ENCODE peak calls at places on chromosomes 11 and 22, in nine cellular contexts. One of them, this sample, is unnamed.

GRCh38 chr11:76700177-76701100 is 29.9 kb upstream of the LRRC32 start:
- DNase-seq in RPMI7951: peak
- DNase-seq in CD4-positive, alpha-beta T cell: no peak
- DNase-seq in NCI-H510A treated with DMSO at 0.1 percent for 48 hours: no peak
- DNase-seq in aorta: no peak
- DNase-seq in NCI-H1417: no peak
- DNase-seq in anterior cingulate cortex: no peak
- DNase-seq in stimulated activated CD8-positive, alpha-beta memory T cell treated with anti-CD3 and anti-CD28 coated beads, Interleukin-7, amount 100 ng/mL, for 1 hour: no peak
- DNase-seq in cerebellum: no peak
- DNase-seq in this sample: peak

GRCh38 chr22:44848296-44848741 is 95.9 kb downstream of the ARHGAP8 start:
- DNase-seq in RPMI7951: no peak
- DNase-seq in CD4-positive, alpha-beta T cell: no peak
- DNase-seq in NCI-H510A treated with DMSO at 0.1 percent for 48 hours: no peak
- DNase-seq in aorta: no peak
- DNase-seq in NCI-H1417: no peak
- DNase-seq in anterior cingulate cortex: no peak
- DNase-seq in stimulated activated CD8-positive, alpha-beta memory T cell treated with anti-CD3 and anti-CD28 coated beads, Interleukin-7, amount 100 ng/mL, for 1 hour: no peak
- DNase-seq in cerebellum: no peak
- DNase-seq in this sample: no peak

GRCh38 chr11:124640660-124641059 is 18.0 kb downstream of the TBRG1 start:
- DNase-seq in RPMI7951: no peak
- DNase-seq in CD4-positive, alpha-beta T cell: no peak
- DNase-seq in NCI-H510A treated with DMSO at 0.1 percent for 48 hours: no peak
- DNase-seq in aorta: no peak
- DNase-seq in NCI-H1417: no peak
- DNase-seq in anterior cingulate cortex: no peak
- DNase-seq in stimulated activated CD8-positive, alpha-beta memory T cell treated with anti-CD3 and anti-CD28 coated beads, Interleukin-7, amount 100 ng/mL, for 1 hour: no peak
- DNase-seq in cerebellum: no peak
- DNase-seq in this sample: peak

GRCh38 chr11:108632041-108632440 is 32.8 kb upstream of the DDX10 start:
- DNase-seq in RPMI7951: no peak
- DNase-seq in CD4-positive, alpha-beta T cell: no peak
- DNase-seq in NCI-H510A treated with DMSO at 0.1 percent for 48 hours: no peak
- DNase-seq in aorta: no peak
- DNase-seq in NCI-H1417: no peak
- DNase-seq in anterior cingulate cortex: no peak
- DNase-seq in stimulated activated CD8-positive, alpha-beta memory T cell treated with anti-CD3 and anti-CD28 coated beads, Interleukin-7, amount 100 ng/mL, for 1 hour: no peak
- DNase-seq in cerebellum: peak
- DNase-seq in this sample: peak

GRCh38 chr11:819129-819931 is 616 bp downstream of the PNPLA2 start:
- DNase-seq in RPMI7951: peak
- DNase-seq in CD4-positive, alpha-beta T cell: peak
- DNase-seq in NCI-H510A treated with DMSO at 0.1 percent for 48 hours: peak
- DNase-seq in aorta: peak
- DNase-seq in NCI-H1417: peak
- DNase-seq in anterior cingulate cortex: peak
- DNase-seq in stimulated activated CD8-positive, alpha-beta memory T cell treated with anti-CD3 and anti-CD28 coated beads, Interleukin-7, amount 100 ng/mL, for 1 hour: peak
- DNase-seq in cerebellum: peak
- DNase-seq in this sample: peak

GRCh38 chr11:17014774-17015638 is 792 bp upstream of the PLEKHA7 start:
- DNase-seq in RPMI7951: no peak
- DNase-seq in CD4-positive, alpha-beta T cell: no peak
- DNase-seq in NCI-H510A treated with DMSO at 0.1 percent for 48 hours: peak
- DNase-seq in aorta: no peak
- DNase-seq in NCI-H1417: peak
- DNase-seq in anterior cingulate cortex: no peak
- DNase-seq in stimulated activated CD8-positive, alpha-beta memory T cell treated with anti-CD3 and anti-CD28 coated beads, Interleukin-7, amount 100 ng/mL, for 1 hour: no peak
- DNase-seq in cerebellum: no peak
- DNase-seq in this sample: peak

GRCh38 chr22:48639896-48640732 is 1187.6 kb downstream of the BRD1 start:
- DNase-seq in RPMI7951: no peak
- DNase-seq in CD4-positive, alpha-beta T cell: no peak
- DNase-seq in NCI-H510A treated with DMSO at 0.1 percent for 48 hours: no peak
- DNase-seq in aorta: no peak
- DNase-seq in NCI-H1417: no peak
- DNase-seq in anterior cingulate cortex: no peak
- DNase-seq in stimulated activated CD8-positive, alpha-beta memory T cell treated with anti-CD3 and anti-CD28 coated beads, Interleukin-7, amount 100 ng/mL, for 1 hour: no peak
- DNase-seq in cerebellum: no peak
- DNase-seq in this sample: no peak

GRCh38 chr11:28674432-28675076 is 566.4 kb downstream of the METTL15 start:
- DNase-seq in RPMI7951: peak
- DNase-seq in CD4-positive, alpha-beta T cell: no peak
- DNase-seq in NCI-H510A treated with DMSO at 0.1 percent for 48 hours: no peak
- DNase-seq in aorta: no peak
- DNase-seq in NCI-H1417: peak
- DNase-seq in anterior cingulate cortex: no peak
- DNase-seq in stimulated activated CD8-positive, alpha-beta memory T cell treated with anti-CD3 and anti-CD28 coated beads, Interleukin-7, amount 100 ng/mL, for 1 hour: no peak
- DNase-seq in cerebellum: no peak
- DNase-seq in this sample: no peak

GRCh38 chr11:88266157-88266556 is 71.4 kb downstream of the CTSC start:
- DNase-seq in RPMI7951: no peak
- DNase-seq in CD4-positive, alpha-beta T cell: no peak
- DNase-seq in NCI-H510A treated with DMSO at 0.1 percent for 48 hours: no peak
- DNase-seq in aorta: no peak
- DNase-seq in NCI-H1417: no peak
- DNase-seq in anterior cingulate cortex: no peak
- DNase-seq in stimulated activated CD8-positive, alpha-beta memory T cell treated with anti-CD3 and anti-CD28 coated beads, Interleukin-7, amount 100 ng/mL, for 1 hour: no peak
- DNase-seq in cerebellum: no peak
- DNase-seq in this sample: no peak

GRCh38 chr11:75103380-75104026 is 6.8 kb upstream of the OR2AT4 start:
- DNase-seq in RPMI7951: peak
- DNase-seq in CD4-positive, alpha-beta T cell: no peak
- DNase-seq in NCI-H510A treated with DMSO at 0.1 percent for 48 hours: no peak
- DNase-seq in aorta: no peak
- DNase-seq in NCI-H1417: no peak
- DNase-seq in anterior cingulate cortex: no peak
- DNase-seq in stimulated activated CD8-positive, alpha-beta memory T cell treated with anti-CD3 and anti-CD28 coated beads, Interleukin-7, amount 100 ng/mL, for 1 hour: no peak
- DNase-seq in cerebellum: no peak
- DNase-seq in this sample: peak

GRCh38 chr11:102111011-102111786 is 952 bp downstream of the YAP1 start:
- DNase-seq in RPMI7951: peak
- DNase-seq in CD4-positive, alpha-beta T cell: no peak
- DNase-seq in NCI-H510A treated with DMSO at 0.1 percent for 48 hours: no peak
- DNase-seq in aorta: peak
- DNase-seq in NCI-H1417: no peak
- DNase-seq in anterior cingulate cortex: peak
- DNase-seq in stimulated activated CD8-positive, alpha-beta memory T cell treated with anti-CD3 and anti-CD28 coated beads, Interleukin-7, amount 100 ng/mL, for 1 hour: no peak
- DNase-seq in cerebellum: no peak
- DNase-seq in this sample: peak

GRCh38 chr22:45242778-45243191 is 2.1 kb upstream of the KIAA0930 start:
- DNase-seq in RPMI7951: no peak
- DNase-seq in CD4-positive, alpha-beta T cell: no peak
- DNase-seq in NCI-H510A treated with DMSO at 0.1 percent for 48 hours: no peak
- DNase-seq in aorta: no peak
- DNase-seq in NCI-H1417: peak
- DNase-seq in anterior cingulate cortex: no peak
- DNase-seq in stimulated activated CD8-positive, alpha-beta memory T cell treated with anti-CD3 and anti-CD28 coated beads, Interleukin-7, amount 100 ng/mL, for 1 hour: no peak
- DNase-seq in cerebellum: no peak
- DNase-seq in this sample: no peak

GRCh38 chr11:120079750-120080610 is 57.9 kb downstream of the TRIM29 start:
- DNase-seq in RPMI7951: peak
- DNase-seq in CD4-positive, alpha-beta T cell: no peak
- DNase-seq in NCI-H510A treated with DMSO at 0.1 percent for 48 hours: no peak
- DNase-seq in aorta: no peak
- DNase-seq in NCI-H1417: no peak
- DNase-seq in anterior cingulate cortex: no peak
- DNase-seq in stimulated activated CD8-positive, alpha-beta memory T cell treated with anti-CD3 and anti-CD28 coated beads, Interleukin-7, amount 100 ng/mL, for 1 hour: no peak
- DNase-seq in cerebellum: no peak
- DNase-seq in this sample: no peak

GRCh38 chr11:130625907-130626306 is 177.5 kb downstream of the ADAMTS15 start:
- DNase-seq in RPMI7951: no peak
- DNase-seq in CD4-positive, alpha-beta T cell: no peak
- DNase-seq in NCI-H510A treated with DMSO at 0.1 percent for 48 hours: no peak
- DNase-seq in aorta: no peak
- DNase-seq in NCI-H1417: no peak
- DNase-seq in anterior cingulate cortex: no peak
- DNase-seq in stimulated activated CD8-positive, alpha-beta memory T cell treated with anti-CD3 and anti-CD28 coated beads, Interleukin-7, amount 100 ng/mL, for 1 hour: no peak
- DNase-seq in cerebellum: peak
- DNase-seq in this sample: no peak

GRCh38 chr11:114068327-114068726 is 8.8 kb downstream of the ZBTB16 start:
- DNase-seq in RPMI7951: no peak
- DNase-seq in CD4-positive, alpha-beta T cell: no peak
- DNase-seq in NCI-H510A treated with DMSO at 0.1 percent for 48 hours: no peak
- DNase-seq in aorta: no peak
- DNase-seq in NCI-H1417: no peak
- DNase-seq in anterior cingulate cortex: no peak
- DNase-seq in stimulated activated CD8-positive, alpha-beta memory T cell treated with anti-CD3 and anti-CD28 coated beads, Interleukin-7, amount 100 ng/mL, for 1 hour: no peak
- DNase-seq in cerebellum: no peak
- DNase-seq in this sample: no peak

GRCh38 chr11:63537293-63538101 is 889 bp downstream of the PLAAT4 start:
- DNase-seq in RPMI7951: peak
- DNase-seq in CD4-positive, alpha-beta T cell: no peak
- DNase-seq in NCI-H510A treated with DMSO at 0.1 percent for 48 hours: no peak
- DNase-seq in aorta: no peak
- DNase-seq in NCI-H1417: no peak
- DNase-seq in anterior cingulate cortex: peak
- DNase-seq in stimulated activated CD8-positive, alpha-beta memory T cell treated with anti-CD3 and anti-CD28 coated beads, Interleukin-7, amount 100 ng/mL, for 1 hour: no peak
- DNase-seq in cerebellum: peak
- DNase-seq in this sample: peak

GRCh38 chr11:112229746-112230433 is 3.7 kb downstream of the PTS start:
- DNase-seq in RPMI7951: no peak
- DNase-seq in CD4-positive, alpha-beta T cell: no peak
- DNase-seq in NCI-H510A treated with DMSO at 0.1 percent for 48 hours: no peak
- DNase-seq in aorta: no peak
- DNase-seq in NCI-H1417: no peak
- DNase-seq in anterior cingulate cortex: no peak
- DNase-seq in stimulated activated CD8-positive, alpha-beta memory T cell treated with anti-CD3 and anti-CD28 coated beads, Interleukin-7, amount 100 ng/mL, for 1 hour: no peak
- DNase-seq in cerebellum: no peak
- DNase-seq in this sample: peak

GRCh38 chr11:114562166-114562916 is 2.7 kb upstream of the NXPE1 start:
- DNase-seq in RPMI7951: peak
- DNase-seq in CD4-positive, alpha-beta T cell: no peak
- DNase-seq in NCI-H510A treated with DMSO at 0.1 percent for 48 hours: no peak
- DNase-seq in aorta: no peak
- DNase-seq in NCI-H1417: no peak
- DNase-seq in anterior cingulate cortex: no peak
- DNase-seq in stimulated activated CD8-positive, alpha-beta memory T cell treated with anti-CD3 and anti-CD28 coated beads, Interleukin-7, amount 100 ng/mL, for 1 hour: no peak
- DNase-seq in cerebellum: no peak
- DNase-seq in this sample: peak

GRCh38 chr22:50309601-50309991 is 2.1 kb upstream of the PLXNB2 start:
- DNase-seq in RPMI7951: no peak
- DNase-seq in CD4-positive, alpha-beta T cell: no peak
- DNase-seq in NCI-H510A treated with DMSO at 0.1 percent for 48 hours: no peak
- DNase-seq in aorta: no peak
- DNase-seq in NCI-H1417: no peak
- DNase-seq in anterior cingulate cortex: no peak
- DNase-seq in stimulated activated CD8-positive, alpha-beta memory T cell treated with anti-CD3 and anti-CD28 coated beads, Interleukin-7, amount 100 ng/mL, for 1 hour: no peak
- DNase-seq in cerebellum: no peak
- DNase-seq in this sample: no peak

GRCh38 chr22:29343313-29343805 is 27.9 kb upstream of the RASL10A start:
- DNase-seq in RPMI7951: peak
- DNase-seq in CD4-positive, alpha-beta T cell: no peak
- DNase-seq in NCI-H510A treated with DMSO at 0.1 percent for 48 hours: peak
- DNase-seq in aorta: no peak
- DNase-seq in NCI-H1417: peak
- DNase-seq in anterior cingulate cortex: no peak
- DNase-seq in stimulated activated CD8-positive, alpha-beta memory T cell treated with anti-CD3 and anti-CD28 coated beads, Interleukin-7, amount 100 ng/mL, for 1 hour: no peak
- DNase-seq in cerebellum: peak
- DNase-seq in this sample: no peak

GRCh38 chr11:78277314-78277994 is 88.7 kb downstream of the USP35 start:
- DNase-seq in RPMI7951: no peak
- DNase-seq in CD4-positive, alpha-beta T cell: no peak
- DNase-seq in NCI-H510A treated with DMSO at 0.1 percent for 48 hours: peak
- DNase-seq in aorta: no peak
- DNase-seq in NCI-H1417: no peak
- DNase-seq in anterior cingulate cortex: no peak
- DNase-seq in stimulated activated CD8-positive, alpha-beta memory T cell treated with anti-CD3 and anti-CD28 coated beads, Interleukin-7, amount 100 ng/mL, for 1 hour: no peak
- DNase-seq in cerebellum: no peak
- DNase-seq in this sample: no peak

GRCh38 chr11:45872513-45873356 is 12.7 kb upstream of the MAPK8IP1 start:
- DNase-seq in RPMI7951: peak
- DNase-seq in CD4-positive, alpha-beta T cell: no peak
- DNase-seq in NCI-H510A treated with DMSO at 0.1 percent for 48 hours: peak
- DNase-seq in aorta: no peak
- DNase-seq in NCI-H1417: peak
- DNase-seq in anterior cingulate cortex: no peak
- DNase-seq in stimulated activated CD8-positive, alpha-beta memory T cell treated with anti-CD3 and anti-CD28 coated beads, Interleukin-7, amount 100 ng/mL, for 1 hour: no peak
- DNase-seq in cerebellum: peak
- DNase-seq in this sample: peak

GRCh38 chr11:12088047-12088481 is 22.3 kb upstream of the MICAL2 start:
- DNase-seq in RPMI7951: peak
- DNase-seq in CD4-positive, alpha-beta T cell: no peak
- DNase-seq in NCI-H510A treated with DMSO at 0.1 percent for 48 hours: no peak
- DNase-seq in aorta: peak
- DNase-seq in NCI-H1417: peak
- DNase-seq in anterior cingulate cortex: no peak
- DNase-seq in stimulated activated CD8-positive, alpha-beta memory T cell treated with anti-CD3 and anti-CD28 coated beads, Interleukin-7, amount 100 ng/mL, for 1 hour: no peak
- DNase-seq in cerebellum: no peak
- DNase-seq in this sample: peak

GRCh38 chr11:63020671-63021255 is 5.1 kb upstream of the SLC22A8 start:
- DNase-seq in RPMI7951: no peak
- DNase-seq in CD4-positive, alpha-beta T cell: no peak
- DNase-seq in NCI-H510A treated with DMSO at 0.1 percent for 48 hours: no peak
- DNase-seq in aorta: no peak
- DNase-seq in NCI-H1417: no peak
- DNase-seq in anterior cingulate cortex: no peak
- DNase-seq in stimulated activated CD8-positive, alpha-beta memory T cell treated with anti-CD3 and anti-CD28 coated beads, Interleukin-7, amount 100 ng/mL, for 1 hour: no peak
- DNase-seq in cerebellum: peak
- DNase-seq in this sample: no peak

GRCh38 chr11:67286621-67287333 is 2.3 kb upstream of the ANKRD13D start:
- DNase-seq in RPMI7951: no peak
- DNase-seq in CD4-positive, alpha-beta T cell: no peak
- DNase-seq in NCI-H510A treated with DMSO at 0.1 percent for 48 hours: no peak
- DNase-seq in aorta: peak
- DNase-seq in NCI-H1417: no peak
- DNase-seq in anterior cingulate cortex: no peak
- DNase-seq in stimulated activated CD8-positive, alpha-beta memory T cell treated with anti-CD3 and anti-CD28 coated beads, Interleukin-7, amount 100 ng/mL, for 1 hour: no peak
- DNase-seq in cerebellum: no peak
- DNase-seq in this sample: no peak

GRCh38 chr11:3014943-3015342 is 22.8 kb upstream of the NAP1L4 start:
- DNase-seq in RPMI7951: no peak
- DNase-seq in CD4-positive, alpha-beta T cell: no peak
- DNase-seq in NCI-H510A treated with DMSO at 0.1 percent for 48 hours: no peak
- DNase-seq in aorta: peak
- DNase-seq in NCI-H1417: no peak
- DNase-seq in anterior cingulate cortex: no peak
- DNase-seq in stimulated activated CD8-positive, alpha-beta memory T cell treated with anti-CD3 and anti-CD28 coated beads, Interleukin-7, amount 100 ng/mL, for 1 hour: no peak
- DNase-seq in cerebellum: no peak
- DNase-seq in this sample: no peak

GRCh38 chr11:35917676-35918075 is 26.2 kb upstream of the LDLRAD3 start:
- DNase-seq in RPMI7951: no peak
- DNase-seq in CD4-positive, alpha-beta T cell: no peak
- DNase-seq in NCI-H510A treated with DMSO at 0.1 percent for 48 hours: no peak
- DNase-seq in aorta: no peak
- DNase-seq in NCI-H1417: no peak
- DNase-seq in anterior cingulate cortex: no peak
- DNase-seq in stimulated activated CD8-positive, alpha-beta memory T cell treated with anti-CD3 and anti-CD28 coated beads, Interleukin-7, amount 100 ng/mL, for 1 hour: no peak
- DNase-seq in cerebellum: no peak
- DNase-seq in this sample: no peak

GRCh38 chr11:86519064-86519911 is 144.6 kb downstream of the CCDC81 start:
- DNase-seq in RPMI7951: peak
- DNase-seq in CD4-positive, alpha-beta T cell: no peak
- DNase-seq in NCI-H510A treated with DMSO at 0.1 percent for 48 hours: no peak
- DNase-seq in aorta: no peak
- DNase-seq in NCI-H1417: peak
- DNase-seq in anterior cingulate cortex: no peak
- DNase-seq in stimulated activated CD8-positive, alpha-beta memory T cell treated with anti-CD3 and anti-CD28 coated beads, Interleukin-7, amount 100 ng/mL, for 1 hour: no peak
- DNase-seq in cerebellum: peak
- DNase-seq in this sample: peak

GRCh38 chr22:39110631-39111561 is 13.9 kb downstream of the APOBEC3H start:
- DNase-seq in RPMI7951: no peak
- DNase-seq in CD4-positive, alpha-beta T cell: no peak
- DNase-seq in NCI-H510A treated with DMSO at 0.1 percent for 48 hours: peak
- DNase-seq in aorta: peak
- DNase-seq in NCI-H1417: peak
- DNase-seq in anterior cingulate cortex: no peak
- DNase-seq in stimulated activated CD8-positive, alpha-beta memory T cell treated with anti-CD3 and anti-CD28 coated beads, Interleukin-7, amount 100 ng/mL, for 1 hour: no peak
- DNase-seq in cerebellum: no peak
- DNase-seq in this sample: no peak

GRCh38 chr11:86160546-86161149 is 83.9 kb upstream of the EED start:
- DNase-seq in RPMI7951: peak
- DNase-seq in CD4-positive, alpha-beta T cell: no peak
- DNase-seq in NCI-H510A treated with DMSO at 0.1 percent for 48 hours: peak
- DNase-seq in aorta: no peak
- DNase-seq in NCI-H1417: peak
- DNase-seq in anterior cingulate cortex: no peak
- DNase-seq in stimulated activated CD8-positive, alpha-beta memory T cell treated with anti-CD3 and anti-CD28 coated beads, Interleukin-7, amount 100 ng/mL, for 1 hour: no peak
- DNase-seq in cerebellum: no peak
- DNase-seq in this sample: peak

GRCh38 chr11:18936002-18936673 is 3.1 kb downstream of the MRGPRX1 start:
- DNase-seq in RPMI7951: no peak
- DNase-seq in CD4-positive, alpha-beta T cell: no peak
- DNase-seq in NCI-H510A treated with DMSO at 0.1 percent for 48 hours: no peak
- DNase-seq in aorta: no peak
- DNase-seq in NCI-H1417: no peak
- DNase-seq in anterior cingulate cortex: no peak
- DNase-seq in stimulated activated CD8-positive, alpha-beta memory T cell treated with anti-CD3 and anti-CD28 coated beads, Interleukin-7, amount 100 ng/mL, for 1 hour: no peak
- DNase-seq in cerebellum: no peak
- DNase-seq in this sample: no peak